ENCODE peak calls at places on chromosomes 3 and 15, in six cellular contexts. X is tibial artery; F is psoas muscle; P is neuronal stem cell; Y is CD8-positive, alpha-beta T cell; G is right atrium auricular region. C is an unnamed sample.
A peak's percentile ranks its signal among the peaks of the same experiment; 100 is the strongest.

GRCh38 chr3:117820900-117821299 is 1111.3 kb downstream of the TUSC7 start:
- DNase-seq in X (no peak), F (no peak), P (no peak), Y (no peak), G (no peak), C (no peak)

GRCh38 chr3:60497922-60498321 is 753.3 kb downstream of the FHIT start:
- DNase-seq in X (no peak), F (no peak), P (no peak), Y (no peak), G (no peak), C (no peak)

GRCh38 chr15:75123395-75123794 is 78.3 kb upstream of the C15orf39 start:
- DNase-seq in X (no peak), F (no peak), P (no peak), Y (no peak), G (no peak), C (no peak)

GRCh38 chr15:83793069-83793468 is 139.1 kb downstream of the ADAMTSL3 start:
- DNase-seq in X (no peak), F (no peak), P (no peak), Y (no peak), G (no peak), C (no peak)

GRCh38 chr15:63597033-63597790 is at the start of gene FBXL22:
- DNase-seq in X (peak; percentile 84), F (peak; percentile 75), P (no peak), Y (no peak), G (no peak), C (no peak)

GRCh38 chr15:49864251-49864650 is 243.4 kb downstream of the DTWD1 start:
- DNase-seq in X (no peak), F (no peak), P (no peak), Y (no peak), G (no peak), C (no peak)

GRCh38 chr3:126742057-126742456 is 38.0 kb downstream of the CHCHD6 start:
- DNase-seq in X (no peak), F (no peak), P (no peak), Y (no peak), G (no peak), C (no peak)

GRCh38 chr3:19471147-19471546 is 322.8 kb downstream of the KCNH8 start:
- DNase-seq in X (no peak), F (no peak), P (no peak), Y (no peak), G (no peak), C (no peak)

GRCh38 chr3:100411091-100411982 is 10.0 kb downstream of the LNP1 start:
- DNase-seq in X (no peak), F (no peak), P (no peak), Y (no peak), G (no peak), C (no peak)

GRCh38 chr3:152253514-152253913 is 15.2 kb upstream of the MBNL1 start:
- DNase-seq in X (no peak), F (no peak), P (no peak), Y (no peak), G (no peak), C (no peak)
- H3K27ac ChIP-seq in X (no peak overlapping the region), F (no peak overlapping the region), P (no peak overlapping the region), Y (no peak overlapping the region), G (no peak overlapping the region), C (no peak overlapping the region)

DNA sequence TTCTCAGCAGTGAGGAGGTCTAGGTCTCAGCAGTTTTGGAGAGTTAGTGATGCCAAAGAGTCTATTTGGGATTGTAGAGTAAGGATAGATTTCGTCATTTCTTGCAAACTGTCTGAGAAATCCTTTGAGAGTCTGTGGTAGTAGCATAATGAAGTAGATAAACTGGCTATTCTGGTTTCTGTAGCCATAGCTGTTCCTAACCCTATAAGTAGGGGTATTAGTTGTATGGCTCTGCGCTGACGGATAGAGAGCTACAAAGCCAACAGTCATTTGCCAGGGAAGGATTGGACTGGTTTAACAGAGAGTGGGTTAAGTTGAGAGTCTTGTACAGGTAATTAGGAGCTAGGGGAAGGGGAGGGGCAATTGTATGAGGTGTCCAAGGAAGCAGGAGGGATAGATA is 50.6 kb downstream of the KLHDC8B start:
- DNase-seq in X (no peak), F (no peak), P (no peak), Y (no peak), G (no peak), C (no peak)
- H3K9me3 ChIP-seq in X (no peaks in the 10 kb centered on the region), F (no peaks in the 10 kb centered on the region), P (no peaks in the 10 kb centered on the region), Y (no peaks in the 10 kb centered on the region), G (peaks cover under 1% of the 10 kb centered on the region), C (no peaks in the 10 kb centered on the region)

GRCh38 chr3:186496016-186496415 is 48.2 kb downstream of the CRYGS start:
- DNase-seq in X (no peak), F (no peak), P (no peak), Y (no peak), G (no peak), C (no peak)
- H3K27me3 ChIP-seq in X (no peaks in the 10 kb centered on the region), F (no peaks in the 10 kb centered on the region), P (no peaks in the 10 kb centered on the region), Y (no peaks in the 10 kb centered on the region), G (no peaks in the 10 kb centered on the region), C (no peaks in the 10 kb centered on the region)

GRCh38 chr3:29538610-29538958 is 257.7 kb downstream of the RBMS3 start:
- DNase-seq in X (no peak), F (no peak), P (no peak), Y (no peak), G (no peak), C (no peak)

GRCh38 chr3:29532473-29532872 is 251.6 kb downstream of the RBMS3 start:
- DNase-seq in X (no peak), F (no peak), P (no peak), Y (no peak), G (no peak), C (no peak)

GRCh38 chr3:29537889-29538609 is 257.2 kb downstream of the RBMS3 start:
- DNase-seq in X (no peak), F (no peak), P (no peak), Y (no peak), G (no peak), C (no peak)

GRCh38 chr3:29533992-29534391 is 253.1 kb downstream of the RBMS3 start:
- DNase-seq in X (no peak), F (no peak), P (no peak), Y (no peak), G (no peak), C (no peak)

DNA sequence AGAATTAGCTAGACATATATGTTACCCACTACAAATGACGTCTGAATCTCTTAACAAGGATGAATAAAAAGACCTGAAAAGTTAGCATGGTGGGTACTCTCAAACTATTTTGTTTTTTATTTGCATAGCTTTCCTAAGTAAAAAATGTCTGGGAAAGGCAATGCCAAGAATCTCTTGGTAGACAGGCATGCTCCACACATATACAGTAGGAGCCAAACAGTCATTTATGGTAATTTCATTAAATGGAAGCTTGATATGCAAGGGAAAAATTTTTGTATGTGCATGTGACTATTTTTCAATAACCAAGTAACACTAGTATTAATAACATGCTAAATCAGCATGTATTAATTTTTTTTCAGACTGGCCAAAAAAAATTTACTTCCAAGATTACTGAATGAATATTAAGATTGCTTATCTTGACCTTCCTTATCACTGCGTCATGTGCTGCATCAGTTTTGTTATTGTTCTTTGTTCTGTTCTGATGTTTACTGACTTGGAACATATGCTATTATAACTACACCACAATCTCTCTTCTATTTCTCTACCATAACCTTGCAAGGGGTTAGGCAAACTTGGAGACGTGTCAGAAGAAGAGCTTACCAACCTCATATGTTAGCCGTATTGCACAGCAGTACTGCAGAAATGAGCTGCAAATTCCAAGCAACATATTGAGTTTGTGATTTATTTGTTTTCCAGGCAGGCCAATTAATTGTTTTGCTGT is 255.3 kb downstream of the RBMS3 start:
- DNase-seq in X (no peak), F (no peak), P (no peak), Y (no peak), G (no peak), C (no peak)
- H3K27ac ChIP-seq in X (no peak overlapping the region), F (no peak overlapping the region), P (no peak overlapping the region), Y (no peak overlapping the region), G (no peak overlapping the region), C (no peak overlapping the region)

DNA sequence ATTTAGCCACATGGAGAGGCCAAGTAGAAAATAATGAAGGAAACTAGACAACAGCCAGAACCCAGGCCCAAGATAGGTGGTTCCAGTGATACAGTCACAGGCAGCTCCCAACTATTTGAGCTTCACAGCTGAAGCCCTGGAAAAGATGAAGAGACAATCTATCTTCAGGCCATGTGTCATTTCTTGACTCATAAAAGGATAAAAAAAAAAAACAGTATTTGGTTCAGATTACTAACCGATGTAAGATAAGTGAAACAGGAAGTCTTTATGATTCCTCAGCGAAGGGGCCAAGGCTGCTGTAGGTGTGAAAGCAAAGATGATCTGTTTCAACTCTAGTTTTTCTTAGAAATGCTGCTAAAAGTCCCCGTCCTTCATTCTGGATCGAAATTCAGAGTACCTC is 394.6 kb downstream of the ZNF385D start:
- DNase-seq in X (no peak), F (no peak), P (no peak), Y (no peak), G (no peak), C (no peak)
- H3K9me3 ChIP-seq in X (no peaks in the 10 kb centered on the region), F (no peaks in the 10 kb centered on the region), P (no peaks in the 10 kb centered on the region), Y (no peaks in the 10 kb centered on the region), G (peaks cover 16% of the 10 kb centered on the region), C (no peaks in the 10 kb centered on the region)

DNA sequence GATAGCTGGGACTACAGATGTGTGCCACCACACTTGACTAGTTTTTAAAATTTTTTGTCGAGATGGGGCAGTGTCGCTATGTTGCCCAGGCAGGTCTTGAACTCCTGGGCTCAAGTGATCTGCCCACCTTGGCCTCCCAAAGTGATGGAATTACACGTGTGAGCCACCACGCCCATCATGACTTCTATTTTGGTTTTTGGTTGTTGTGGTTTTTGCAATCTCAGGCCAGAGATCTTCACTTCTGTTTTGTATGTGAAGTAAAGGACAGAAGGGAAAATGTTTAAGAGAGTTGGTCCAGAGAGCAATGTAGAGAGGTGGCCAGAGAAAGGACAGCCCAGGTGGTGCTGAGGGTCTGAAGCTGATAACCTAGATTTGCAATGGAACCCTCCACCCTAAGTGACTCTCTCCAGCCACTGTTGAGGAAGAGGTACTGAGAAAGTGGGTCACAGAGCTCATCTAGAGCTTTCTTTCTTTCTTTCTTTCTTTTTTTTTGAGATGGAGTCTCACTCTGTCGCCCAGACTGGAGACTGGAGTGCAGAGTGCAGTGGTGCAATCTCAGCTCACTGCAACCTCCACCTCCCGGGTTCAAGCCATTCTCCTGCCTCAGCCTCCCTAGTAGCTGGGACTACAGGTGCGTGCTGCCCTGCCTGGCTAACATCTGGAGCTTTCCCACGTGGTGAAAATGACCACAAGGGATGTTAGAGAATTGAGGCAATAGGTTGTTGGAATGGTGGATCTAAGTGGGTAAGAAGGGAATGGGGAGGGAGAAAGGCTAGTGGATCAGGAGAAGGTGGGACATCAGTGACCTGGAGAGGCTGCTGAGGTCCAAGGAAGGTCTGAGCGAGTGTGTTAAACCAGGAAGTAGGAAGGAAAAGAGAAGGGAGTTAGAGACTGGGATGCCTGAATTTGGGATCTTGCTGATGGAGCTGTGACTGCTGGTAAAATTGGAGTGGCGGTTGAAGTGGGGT is 22.4 kb upstream of the SEMA4B start:
- DNase-seq in X (no peak), F (no peak), P (no peak), Y (no peak), G (no peak), C (no peak)
- H3K27me3 ChIP-seq in X (no peaks in the 10 kb centered on the region), F (no peaks in the 10 kb centered on the region), P (no peaks in the 10 kb centered on the region), Y (no peaks in the 10 kb centered on the region), G (no peaks in the 10 kb centered on the region), C (no peaks in the 10 kb centered on the region)

GRCh38 chr3:12944849-12945248 is 103.5 kb upstream of the RPL32 start:
- DNase-seq in X (no peak), F (no peak), P (no peak), Y (no peak), G (no peak), C (no peak)

GRCh38 chr3:12947504-12948369 is 106.4 kb upstream of the RPL32 start:
- DNase-seq in X (no peak), F (peak; percentile 76), P (no peak), Y (no peak), G (no peak), C (no peak)

GRCh38 chr3:12946134-12946533 is 104.8 kb upstream of the RPL32 start:
- DNase-seq in X (no peak), F (no peak), P (no peak), Y (no peak), G (no peak), C (no peak)

GRCh38 chr3:12948371-12948770 is 107.0 kb upstream of the RPL32 start:
- DNase-seq in X (no peak), F (no peak), P (no peak), Y (no peak), G (no peak), C (no peak)

GRCh38 chr3:12946661-12947316 is 105.4 kb upstream of the RPL32 start:
- DNase-seq in X (no peak), F (no peak), P (no peak), Y (no peak), G (no peak), C (no peak)
- H3K27ac ChIP-seq in X (peak overlapping the region; percentile 52), F (peak overlapping the region; percentile 3), P (no peak overlapping the region), Y (no peak overlapping the region), G (no peak overlapping the region), C (no peak overlapping the region)

C was measured in iPS DF 6.9.